ENCODE peak calls at places on chromosomes 3 and 15, in five cellular contexts. One of them, this sample, is unnamed.

GRCh38 chr15:90106522-90107117 is 4.4 kb upstream of the IDH2 start:
- DNase-seq in Panc1: no peak
- DNase-seq in upper lobe of left lung: no peak
- DNase-seq in suprapubic skin: no peak
- DNase-seq in GM23338: no peak
- DNase-seq in this sample: no peak

GRCh38 chr15:79170256-79170664 is 79.7 kb upstream of the RASGRF1 start:
- DNase-seq in GM23338: no peak
- DNase-seq in Panc1: no peak
- DNase-seq in upper lobe of left lung: peak
- DNase-seq in suprapubic skin: no peak
- DNase-seq in this sample: no peak

GRCh38 chr15:43383070-43383469 is 12.2 kb downstream of the TUBGCP4 start:
- DNase-seq in suprapubic skin: no peak
- DNase-seq in upper lobe of left lung: no peak
- DNase-seq in GM23338: no peak
- DNase-seq in Panc1: no peak
- DNase-seq in this sample: no peak

GRCh38 chr15:52731004-52731403 is 51.8 kb upstream of the ATOSA start:
- DNase-seq in suprapubic skin: no peak
- DNase-seq in Panc1: no peak
- DNase-seq in upper lobe of left lung: no peak
- DNase-seq in GM23338: no peak
- DNase-seq in this sample: no peak

GRCh38 chr3:136022518-136023263 is 57.2 kb downstream of the PPP2R3A start:
- DNase-seq in GM23338: no peak
- DNase-seq in upper lobe of left lung: no peak
- DNase-seq in Panc1: no peak
- DNase-seq in suprapubic skin: no peak
- DNase-seq in this sample: no peak

GRCh38 chr3:15579071-15579470 is 22.3 kb downstream of the HACL1 start:
- DNase-seq in Panc1: no peak
- DNase-seq in suprapubic skin: no peak
- DNase-seq in GM23338: no peak
- DNase-seq in upper lobe of left lung: no peak
- DNase-seq in this sample: no peak

GRCh38 chr3:72702390-72702789 is 145.9 kb downstream of the SHQ1 start:
- DNase-seq in Panc1: no peak
- DNase-seq in suprapubic skin: no peak
- DNase-seq in GM23338: no peak
- DNase-seq in upper lobe of left lung: no peak
- DNase-seq in this sample: no peak

GRCh38 chr3:134194247-134194646 is 56.4 kb downstream of the RYK start:
- DNase-seq in Panc1: no peak
- DNase-seq in upper lobe of left lung: no peak
- DNase-seq in GM23338: no peak
- DNase-seq in suprapubic skin: no peak
- DNase-seq in this sample: no peak

GRCh38 chr15:42693496-42693895 is 43.4 kb downstream of the CDAN1 start:
- DNase-seq in Panc1: no peak
- DNase-seq in GM23338: no peak
- DNase-seq in suprapubic skin: no peak
- DNase-seq in upper lobe of left lung: no peak
- DNase-seq in this sample: no peak

GRCh38 chr3:106036706-106037105 is 167.9 kb upstream of the CBLB start:
- DNase-seq in upper lobe of left lung: no peak
- DNase-seq in Panc1: no peak
- DNase-seq in suprapubic skin: no peak
- DNase-seq in GM23338: no peak
- DNase-seq in this sample: no peak

GRCh38 chr15:23686466-23687142 is 501 bp downstream of the NDN start:
- DNase-seq in upper lobe of left lung: peak
- DNase-seq in suprapubic skin: no peak
- DNase-seq in GM23338: peak
- DNase-seq in Panc1: no peak
- DNase-seq in this sample: no peak

GRCh38 chr3:138761002-138761401 is 73.7 kb downstream of the PIK3CB start:
- DNase-seq in Panc1: no peak
- DNase-seq in GM23338: no peak
- DNase-seq in suprapubic skin: no peak
- DNase-seq in upper lobe of left lung: no peak
- DNase-seq in this sample: no peak

GRCh38 chr15:34337557-34338306 is at the start of gene SLC12A6:
- DNase-seq in Panc1: peak
- DNase-seq in GM23338: peak
- DNase-seq in suprapubic skin: peak
- DNase-seq in upper lobe of left lung: peak
- DNase-seq in this sample: no peak

GRCh38 chr3:116770815-116771450 is 61.4 kb downstream of the TUSC7 start:
- DNase-seq in GM23338: peak
- DNase-seq in suprapubic skin: no peak
- DNase-seq in Panc1: peak
- DNase-seq in upper lobe of left lung: no peak
- DNase-seq in this sample: peak

GRCh38 chr3:134406331-134407246 is 32.3 kb upstream of the AMOTL2 start:
- DNase-seq in Panc1: no peak
- DNase-seq in suprapubic skin: no peak
- DNase-seq in GM23338: peak
- DNase-seq in upper lobe of left lung: peak
- DNase-seq in this sample: no peak

GRCh38 chr15:81297580-81298575 is 26.1 kb downstream of the STARD5 start:
- DNase-seq in Panc1: no peak
- DNase-seq in upper lobe of left lung: no peak
- DNase-seq in suprapubic skin: no peak
- DNase-seq in GM23338: no peak
- DNase-seq in this sample: no peak

GRCh38 chr15:68364660-68365035 is 67.3 kb downstream of the ITGA11 start:
- DNase-seq in suprapubic skin: no peak
- DNase-seq in upper lobe of left lung: peak
- DNase-seq in GM23338: no peak
- DNase-seq in Panc1: no peak
- DNase-seq in this sample: no peak

GRCh38 chr3:63818282-63819150 is 583 bp upstream of the C3orf49 start:
- DNase-seq in Panc1: peak
- DNase-seq in suprapubic skin: no peak
- DNase-seq in upper lobe of left lung: no peak
- DNase-seq in GM23338: peak
- DNase-seq in this sample: peak

GRCh38 chr3:139302801-139303113 is 41.1 kb upstream of the MRPS22 start:
- DNase-seq in suprapubic skin: no peak
- DNase-seq in Panc1: no peak
- DNase-seq in GM23338: no peak
- DNase-seq in upper lobe of left lung: no peak
- DNase-seq in this sample: no peak

GRCh38 chr3:185746470-185746869 is 78.4 kb downstream of the IGF2BP2 start:
- DNase-seq in Panc1: no peak
- DNase-seq in GM23338: no peak
- DNase-seq in suprapubic skin: no peak
- DNase-seq in upper lobe of left lung: no peak
- DNase-seq in this sample: no peak

GRCh38 chr3:125107384-125107783 is 51.6 kb upstream of the HEG1 start:
- DNase-seq in upper lobe of left lung: no peak
- DNase-seq in Panc1: no peak
- DNase-seq in suprapubic skin: no peak
- DNase-seq in GM23338: no peak
- DNase-seq in this sample: no peak

DNA sequence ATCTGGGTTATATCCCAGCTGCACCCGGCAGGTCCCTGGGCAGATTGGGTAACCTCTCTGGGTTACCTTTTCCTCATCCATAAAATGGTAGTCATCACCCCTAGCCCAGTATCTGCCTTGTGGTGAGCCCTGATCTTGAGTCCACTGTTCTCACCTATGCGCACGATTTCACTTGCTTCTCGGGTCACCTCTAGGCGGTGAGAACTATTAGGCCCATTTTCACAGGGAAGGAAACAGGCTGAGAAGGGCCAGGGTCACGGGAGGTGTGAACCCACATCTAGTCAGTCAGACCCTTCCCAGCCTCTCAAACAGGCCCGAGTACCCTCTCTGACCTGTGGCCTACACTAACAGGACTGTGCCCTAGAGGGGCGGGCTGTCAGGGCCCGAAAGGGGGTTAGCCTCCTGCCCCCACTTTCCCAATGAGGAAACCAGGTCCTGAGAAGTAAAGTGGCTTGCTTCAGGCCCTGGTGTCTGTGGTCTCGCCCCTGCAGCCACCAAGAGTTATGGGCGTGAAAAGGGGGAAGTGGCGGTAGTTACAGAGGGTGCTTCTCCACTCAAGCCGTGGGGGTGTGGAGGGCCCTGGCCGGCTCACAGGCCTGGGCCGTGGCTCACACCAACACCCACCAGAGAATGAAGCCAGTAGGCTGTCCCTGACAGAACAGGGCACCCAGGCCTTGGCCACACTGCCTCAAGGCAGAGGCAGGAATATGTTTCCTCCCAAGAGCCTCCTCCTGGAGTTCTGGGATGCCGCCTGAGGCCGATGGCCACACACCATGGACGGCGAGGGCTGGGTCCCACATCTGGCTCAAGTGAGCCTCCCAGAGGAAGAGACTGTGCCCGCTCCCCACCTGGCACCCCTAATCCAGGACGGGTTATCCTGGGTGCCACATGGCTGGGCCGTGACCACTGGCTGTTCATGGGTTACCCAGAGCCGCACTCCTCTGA is 19.5 kb downstream of the PSTPIP1 start:
- DNase-seq in GM23338: no peak
- DNase-seq in suprapubic skin: no peak
- DNase-seq in upper lobe of left lung: no peak
- DNase-seq in Panc1: no peak
- DNase-seq in this sample: no peak
- TF ChIP-seq POLR2AphosphoS5 in GM23338: no peak
- TF ChIP-seq POLR2AphosphoS5 in suprapubic skin: no peak
- TF ChIP-seq POLR2AphosphoS5 in upper lobe of left lung: no peak
- TF ChIP-seq POLR2AphosphoS5 in Panc1: no peak
- TF ChIP-seq POLR2AphosphoS5 in this sample: no peak

DNA sequence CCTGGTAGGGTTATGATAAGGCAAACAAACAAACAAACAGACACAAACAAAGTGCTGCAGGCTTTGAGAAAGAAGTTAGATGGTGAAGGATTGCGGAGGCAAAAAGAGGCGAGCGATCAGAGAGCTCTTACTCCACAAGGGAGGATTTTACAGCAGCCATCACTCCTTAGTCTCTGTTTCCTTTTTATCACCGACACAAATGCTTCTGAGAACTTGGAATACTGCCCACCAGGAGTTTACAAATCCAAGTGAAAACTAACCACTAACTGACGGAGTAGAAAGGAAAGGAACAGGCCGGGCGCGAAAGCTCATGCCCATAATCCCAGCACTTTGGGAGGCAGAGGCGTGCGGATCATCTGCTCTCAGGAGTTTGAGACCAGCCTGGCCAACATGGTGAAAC is 35.6 kb upstream of the GPR160 start:
- DNase-seq in suprapubic skin: no peak
- DNase-seq in GM23338: no peak
- DNase-seq in Panc1: no peak
- DNase-seq in upper lobe of left lung: no peak
- DNase-seq in this sample: no peak
- TF ChIP-seq POLR2AphosphoS5 in suprapubic skin: no peak
- TF ChIP-seq POLR2AphosphoS5 in GM23338: no peak
- TF ChIP-seq POLR2AphosphoS5 in Panc1: no peak
- TF ChIP-seq POLR2AphosphoS5 in upper lobe of left lung: no peak
- TF ChIP-seq POLR2AphosphoS5 in this sample: no peak

GRCh38 chr3:40877651-40878463 is 321.4 kb upstream of the CTNNB1 start:
- DNase-seq in upper lobe of left lung: peak
- DNase-seq in Panc1: no peak
- DNase-seq in GM23338: no peak
- DNase-seq in suprapubic skin: peak
- DNase-seq in this sample: no peak
- TF ChIP-seq POLR2AphosphoS5 in upper lobe of left lung: peak
- TF ChIP-seq POLR2AphosphoS5 in Panc1: no peak
- TF ChIP-seq POLR2AphosphoS5 in GM23338: no peak
- TF ChIP-seq POLR2AphosphoS5 in suprapubic skin: peak
- TF ChIP-seq POLR2AphosphoS5 in this sample: no peak

GRCh38 chr15:98649621-98649995 is 1.3 kb downstream of the IGF1R start:
- DNase-seq in upper lobe of left lung: peak
- DNase-seq in Panc1: no peak
- DNase-seq in GM23338: no peak
- DNase-seq in suprapubic skin: no peak
- DNase-seq in this sample: no peak

GRCh38 chr15:98648654-98649537 is 557 bp downstream of the IGF1R start:
- DNase-seq in Panc1: no peak
- DNase-seq in upper lobe of left lung: peak
- DNase-seq in suprapubic skin: no peak
- DNase-seq in GM23338: peak
- DNase-seq in this sample: no peak

GRCh38 chr15:98646546-98647025 is 1.8 kb upstream of the IGF1R start:
- DNase-seq in upper lobe of left lung: no peak
- DNase-seq in Panc1: no peak
- DNase-seq in suprapubic skin: no peak
- DNase-seq in GM23338: no peak
- DNase-seq in this sample: no peak

GRCh38 chr15:98647026-98647773 is 1.1 kb upstream of the IGF1R start:
- DNase-seq in Panc1: peak
- DNase-seq in suprapubic skin: peak
- DNase-seq in upper lobe of left lung: peak
- DNase-seq in GM23338: peak
- DNase-seq in this sample: no peak

DNA sequence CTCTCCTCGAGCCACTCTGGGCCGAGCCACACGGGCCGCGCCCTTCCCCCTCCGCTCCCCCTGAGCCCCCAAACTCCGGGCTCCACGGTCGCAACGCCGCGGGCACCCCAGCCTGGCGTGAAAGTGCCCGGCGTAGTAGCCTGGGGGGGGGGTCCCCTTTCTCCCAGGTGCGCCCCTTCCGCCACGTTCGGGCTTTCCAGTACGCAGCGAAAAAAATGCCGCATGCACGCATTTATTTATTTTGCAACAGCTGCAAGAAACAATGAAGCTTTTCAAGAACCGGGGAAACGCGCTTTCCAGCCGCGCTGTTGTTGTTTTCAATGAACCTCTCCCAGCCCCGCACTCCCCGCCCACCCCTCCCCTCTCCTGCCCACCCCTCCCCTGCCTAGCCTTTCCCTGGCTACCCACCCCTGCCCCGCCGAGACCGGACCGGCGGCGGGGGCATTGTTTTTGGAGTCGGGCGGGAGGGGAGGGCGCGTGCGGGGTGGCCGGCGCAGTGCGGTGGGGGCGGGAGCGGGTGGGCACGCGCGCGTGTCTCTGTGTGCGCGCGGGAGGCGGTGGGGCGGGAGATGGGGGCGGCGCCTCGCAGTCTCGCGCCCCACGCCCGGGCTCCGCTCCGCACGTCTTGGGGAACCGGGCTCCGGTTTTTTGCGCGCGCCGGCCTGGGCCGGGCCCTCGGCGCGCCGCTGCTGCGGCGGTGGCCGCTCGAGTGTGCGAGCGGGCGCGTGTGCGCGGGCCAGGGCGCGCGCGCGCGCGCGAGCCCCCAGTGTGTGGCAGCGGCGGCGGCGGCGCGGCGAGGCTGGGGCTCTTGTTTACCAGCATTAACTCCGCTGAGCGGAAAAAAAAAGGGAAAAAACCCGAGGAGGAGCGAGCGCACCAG is at the start of gene IGF1R:
- DNase-seq in GM23338: peak
- DNase-seq in upper lobe of left lung: peak
- DNase-seq in suprapubic skin: peak
- DNase-seq in Panc1: no peak
- DNase-seq in this sample: no peak
- TF ChIP-seq POLR2AphosphoS5 in GM23338: no peak
- TF ChIP-seq POLR2AphosphoS5 in upper lobe of left lung: peak
- TF ChIP-seq POLR2AphosphoS5 in suprapubic skin: no peak
- TF ChIP-seq POLR2AphosphoS5 in Panc1: no peak
- TF ChIP-seq POLR2AphosphoS5 in this sample: no peak